ENCODE peak calls at places on chromosomes 5 and 9, in eight cellular contexts. B is Calu3, O is cardiac fibroblast, M is left ventricle myocardium inferior, F is prostate gland, Z is endodermal cell, V is PC-3, L is A549. T is an unnamed sample.

GRCh38 chr5:82246960-82247574 is 31.1 kb downstream of the RPS23 start:
- DNase-seq in O (no peak), L (no peak), B (no peak), V (no peak), Z (no peak), F (no peak), M (no peak), T (no peak)

GRCh38 chr9:4866239-4866969 is 73.7 kb downstream of the RCL1 start:
- DNase-seq in V (peak; percentile 73), L (no peak), O (no peak), B (no peak), F (no peak), M (no peak), Z (no peak), T (no peak)

GRCh38 chr9:98225015-98225442 is 30.4 kb downstream of the TBC1D2 start:
- DNase-seq in V (no peak), Z (no peak), M (no peak), L (no peak), B (no peak), O (no peak), F (no peak), T (no peak)

GRCh38 chr5:75046366-75047142 is 5.8 kb downstream of the GCNT4 start:
- DNase-seq in L (no peak), M (no peak), B (no peak), O (peak; percentile 24), Z (no peak), F (no peak), V (no peak), T (no peak)

GRCh38 chr9:137461663-137462395 is 2.7 kb upstream of the NSMF start:
- DNase-seq in F (no peak), Z (peak; percentile 97), V (no peak), B (no peak), O (peak; percentile 68), L (peak; percentile 81), M (no peak), T (peak; percentile 92)

GRCh38 chr9:132040808-132041207 is 38.9 kb downstream of the MED27 start:
- DNase-seq in Z (no peak), O (no peak), B (no peak), V (no peak), M (no peak), L (no peak), F (no peak), T (no peak)

GRCh38 chr9:70881321-70881720 is 240.1 kb downstream of the TRPM3 start:
- DNase-seq in M (no peak), L (no peak), Z (no peak), B (no peak), F (no peak), O (no peak), V (no peak), T (no peak)

GRCh38 chr9:127392976-127393375 is 4.0 kb upstream of the SLC2A8 start:
- DNase-seq in O (no peak), B (no peak), F (no peak), L (no peak), M (no peak), Z (no peak), V (no peak), T (no peak)

GRCh38 chr5:51944500-51945125 is 561.4 kb downstream of the ISL1 start:
- DNase-seq in O (no peak), L (no peak), F (no peak), M (no peak), V (no peak), Z (no peak), B (no peak), T (no peak)

GRCh38 chr5:96601811-96602244 is 60.3 kb upstream of the CAST start:
- DNase-seq in O (peak; percentile 82), F (peak; percentile 76), B (peak; percentile 79), Z (peak; percentile 79), V (peak; percentile 84), M (no peak), L (peak; percentile 75), T (peak; percentile 64)

GRCh38 chr9:112443200-112443599 is 43.4 kb upstream of the KIAA1958 start:
- DNase-seq in F (no peak), M (no peak), Z (no peak), L (peak; percentile 23), B (no peak), O (peak; percentile 28), V (peak; percentile 18), T (no peak)

GRCh38 chr5:81772488-81772887 is 21.6 kb upstream of the SSBP2 start:
- DNase-seq in L (no peak), M (no peak), B (no peak), Z (no peak), O (no peak), F (no peak), V (no peak), T (no peak)

GRCh38 chr9:82188817-82189216 is 200.2 kb downstream of the SPATA31D1 start:
- DNase-seq in O (no peak), F (no peak), L (no peak), M (no peak), B (no peak), Z (no peak), V (no peak), T (no peak)

GRCh38 chr5:174945853-174946252 is 221.5 kb downstream of the MSX2 start:
- DNase-seq in B (no peak), F (no peak), V (no peak), L (no peak), Z (no peak), M (no peak), O (no peak), T (no peak)

GRCh38 chr5:148725675-148726074 is 71.3 kb upstream of the HTR4 start:
- DNase-seq in M (no peak), F (no peak), O (no peak), L (no peak), B (no peak), Z (no peak), V (no peak), T (no peak)

GRCh38 chr5:157511656-157512644 is 51.9 kb downstream of the NIPAL4 start:
- DNase-seq in Z (no peak), B (peak; percentile 91), L (peak; percentile 86), O (peak; percentile 99), F (peak; percentile 49), M (peak; percentile 90), V (peak; percentile 99), T (no peak)

GRCh38 chr5:137819768-137820167 is 47.9 kb upstream of the MYOT start:
- DNase-seq in V (no peak), L (no peak), B (no peak), F (no peak), O (no peak), M (no peak), Z (no peak), T (no peak)

GRCh38 chr9:33524431-33524947 is 438 bp downstream of the ANKRD18B start:
- DNase-seq in V (peak; percentile 17), M (no peak), Z (peak; percentile 71), B (peak; percentile 21), L (peak; percentile 33), O (no peak), F (peak; percentile 26), T (peak; percentile 19)

GRCh38 chr5:154157483-154158378 is 32.8 kb upstream of the GALNT10 start:
- DNase-seq in M (no peak), O (no peak), B (no peak), V (no peak), L (no peak), Z (peak; percentile 83), F (peak; percentile 37), T (no peak)
- TF ChIP-seq CTCF in M (peak; percentile 45), O (peak; percentile 43), B (peak; percentile 72), V (peak; percentile 63), L (peak; percentile 41), Z (peak; percentile 91), F (no peak), T (no peak)

GRCh38 chr9:19940808-19941207 is 152.0 kb upstream of the SLC24A2 start:
- DNase-seq in V (no peak), O (no peak), M (no peak), F (no peak), B (no peak), Z (no peak), L (no peak), T (no peak)

GRCh38 chr9:19948021-19948420 is 159.2 kb upstream of the SLC24A2 start:
- DNase-seq in M (no peak), F (no peak), O (peak; percentile 13), V (no peak), B (no peak), L (no peak), Z (no peak), T (no peak)

DNA sequence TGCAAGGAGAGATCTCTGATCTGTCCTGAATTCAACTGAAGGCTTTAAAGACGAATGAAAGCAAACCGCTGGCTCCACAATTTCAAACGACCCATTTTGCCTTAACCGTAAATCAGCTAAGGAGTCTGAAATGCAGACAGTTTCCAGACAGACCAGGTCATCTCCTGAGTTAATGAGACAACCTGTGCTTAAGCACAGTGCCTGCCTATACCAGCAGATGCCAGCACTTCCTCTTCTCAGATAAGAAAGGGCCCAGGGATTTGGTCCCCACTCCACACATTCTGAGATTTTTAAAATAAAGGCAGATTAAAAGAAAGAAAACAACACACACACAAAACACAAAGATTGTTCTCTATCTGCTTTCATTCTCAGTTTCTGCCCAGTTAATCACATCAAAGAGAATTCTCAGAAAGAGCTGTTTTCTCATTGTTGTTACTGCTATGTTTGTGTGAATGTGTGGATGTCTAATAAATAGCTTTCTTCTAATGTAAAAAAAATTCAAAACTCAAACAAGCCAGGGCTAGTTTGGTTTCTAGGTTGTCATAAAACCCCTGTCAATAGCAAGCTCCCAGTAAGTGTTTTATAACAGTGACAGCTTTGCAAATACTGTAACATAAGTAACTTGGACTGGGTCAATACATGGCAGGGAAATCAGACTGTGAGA is 157.7 kb upstream of the SLC24A2 start:
- DNase-seq in L (peak; percentile 9), F (no peak), O (peak; percentile 26), M (no peak), V (peak; percentile 39), B (no peak), Z (peak; percentile 56), T (no peak)
- TF ChIP-seq CTCF in L (no peak), F (no peak), O (peak; percentile 73), M (peak; percentile 26), V (peak; percentile 54), B (no peak), Z (peak; percentile 76), T (peak; percentile 26)

DNA sequence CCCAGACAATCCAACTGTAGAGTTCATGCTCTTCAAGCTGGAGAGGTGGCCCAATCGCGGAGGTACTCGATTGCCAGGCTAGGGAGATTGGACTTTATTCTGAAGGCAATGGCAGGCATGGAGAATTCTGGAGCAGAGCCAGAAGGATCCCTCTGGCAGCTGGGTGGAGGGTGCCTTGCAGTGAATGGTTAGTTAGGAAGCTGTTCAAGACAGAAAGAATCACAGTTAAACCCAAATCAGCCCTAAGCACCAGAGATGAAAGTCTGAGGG is 182.4 kb downstream of the RGS3 start:
- DNase-seq in Z (peak; percentile 22), L (no peak), F (no peak), B (no peak), V (no peak), M (no peak), O (no peak), T (no peak)
- TF ChIP-seq CTCF in Z (no peak), L (no peak), F (no peak), B (no peak), V (no peak), M (no peak), O (no peak), T (no peak)

DNA sequence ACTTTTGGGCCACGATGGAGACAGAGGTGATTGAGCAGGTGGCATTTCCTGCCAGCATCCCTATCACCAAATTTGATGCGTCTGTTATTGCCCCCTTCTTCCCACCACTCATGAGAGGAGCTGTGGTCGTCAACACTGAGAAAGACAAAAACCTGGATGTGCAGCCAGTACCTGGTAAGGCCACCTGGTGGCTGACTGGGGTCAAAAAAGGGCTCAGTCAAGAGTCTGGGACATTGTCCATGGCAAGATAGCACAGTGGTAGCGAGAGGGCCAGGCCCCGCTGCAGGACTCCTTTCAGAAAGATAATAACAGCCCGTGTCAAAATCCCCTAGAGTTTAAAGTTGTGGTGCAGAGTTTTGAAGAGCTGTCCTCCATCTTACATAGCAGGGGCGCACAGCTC is 40.8 kb downstream of the CSF1R start:
- DNase-seq in Z (peak; percentile 77), V (no peak), B (no peak), F (no peak), L (no peak), M (no peak), O (no peak), T (no peak)
- TF ChIP-seq CTCF in Z (peak; percentile 71), V (peak; percentile 67), B (no peak), F (no peak), L (no peak), M (no peak), O (no peak), T (no peak)

T was measured in GM13976.